ENCODE peak calls at places on chromosomes 1 and 21, in seven cellular contexts. Y is progenitor cell of endocrine pancreas, M is heart left ventricle, T is HFFc6, V is fibroblast of lung, I is fibroblast of pulmonary artery, X is cardiac muscle cell. J is an unnamed sample.

GRCh38 chr1:7422561-7422960 is 348.5 kb upstream of the VAMP3 start:
- DNase-seq in X (no peak), V (no peak), Y (no peak), M (peak), T (no peak), I (no peak), J (no peak)

GRCh38 chr1:228734881-228735801 is at the start of gene RHOU:
- DNase-seq in V (peak), Y (peak), M (peak), X (peak), I (peak), T (no peak), J (no peak)

GRCh38 chr1:175427625-175428024 is 235.0 kb upstream of the KIAA0040 start:
- DNase-seq in V (no peak), Y (no peak), M (no peak), I (no peak), T (no peak), X (no peak), J (no peak)

GRCh38 chr1:160149706-160150105 is 1.7 kb upstream of the ATP1A4 start:
- DNase-seq in I (peak), Y (no peak), V (peak), T (peak), M (no peak), X (no peak), J (no peak)

GRCh38 chr1:198929961-198930599 is 291.2 kb downstream of the PTPRC start:
- DNase-seq in T (peak), M (no peak), Y (no peak), X (no peak), I (peak), V (peak), J (no peak)

GRCh38 chr1:59393211-59394180 is 96.6 kb downstream of the FGGY start:
- DNase-seq in X (peak), V (peak), M (peak), Y (no peak), I (peak), T (peak), J (no peak)

GRCh38 chr1:34178072-34178471 is 1.4 kb downstream of the C1orf94 start:
- DNase-seq in T (no peak), Y (no peak), X (peak), M (no peak), I (no peak), V (no peak), J (no peak)

GRCh38 chr21:14603202-14603601 is 57.1 kb upstream of the SAMSN1 start:
- DNase-seq in T (peak), V (peak), Y (no peak), I (peak), X (no peak), M (no peak), J (no peak)

GRCh38 chr21:28953247-28953646 is 39.4 kb downstream of the LTN1 start:
- DNase-seq in M (no peak), I (no peak), V (no peak), T (no peak), X (no peak), Y (no peak), J (no peak)

GRCh38 chr1:88433556-88433955 is 250.5 kb upstream of the PKN2 start:
- DNase-seq in I (no peak), T (no peak), M (no peak), V (peak), X (no peak), Y (no peak), J (no peak)

GRCh38 chr1:110605901-110606783 is at the start of gene KCNA2:
- DNase-seq in I (no peak), V (peak), M (peak), X (peak), Y (peak), T (no peak), J (peak)

GRCh38 chr1:28540651-28541050 is 12.2 kb upstream of the TRNAU1AP start:
- DNase-seq in Y (no peak), I (no peak), T (no peak), V (no peak), M (no peak), X (no peak), J (no peak)

GRCh38 chr1:54384921-54385726 is 21.1 kb downstream of the SSBP3 start:
- DNase-seq in T (peak), M (no peak), I (peak), Y (no peak), X (no peak), V (peak), J (no peak)

GRCh38 chr21:29656504-29657227 is 283.1 kb downstream of the GRIK1 start:
- DNase-seq in Y (no peak), T (peak), X (no peak), M (no peak), I (peak), V (peak), J (no peak)

GRCh38 chr1:107536266-107536665 is 395.4 kb downstream of the NTNG1 start:
- DNase-seq in M (no peak), I (no peak), T (no peak), Y (no peak), V (peak), X (no peak), J (no peak)

GRCh38 chr1:183871142-183871541 is 66.2 kb downstream of the RGL1 start:
- DNase-seq in X (no peak), V (peak), Y (no peak), T (peak), I (peak), M (no peak), J (no peak)

GRCh38 chr1:115282825-115283224 is 55.2 kb downstream of the NGF start:
- DNase-seq in M (peak), Y (no peak), X (no peak), T (no peak), I (peak), V (no peak), J (no peak)

GRCh38 chr1:219188331-219188803 is 14.7 kb downstream of the LYPLAL1 start:
- DNase-seq in T (no peak), I (no peak), V (peak), X (peak), M (no peak), Y (no peak), J (no peak)

GRCh38 chr1:1005774-1006304 is 5.9 kb upstream of the HES4 start:
- DNase-seq in T (no peak), V (no peak), X (no peak), I (no peak), Y (no peak), M (no peak), J (no peak)

GRCh38 chr1:198520524-198521254 is 19.8 kb downstream of the ATP6V1G3 start:
- DNase-seq in I (no peak), T (no peak), V (peak), Y (no peak), X (no peak), M (no peak), J (no peak)

GRCh38 chr1:228289239-228289849 is 81.5 kb downstream of the OBSCN start:
- DNase-seq in I (no peak), V (no peak), Y (no peak), X (no peak), T (no peak), M (no peak), J (peak)

GRCh38 chr1:117059334-117059677 is 820 bp upstream of the TTF2 start:
- DNase-seq in T (no peak), M (peak), Y (peak), V (no peak), I (no peak), X (no peak), J (peak)

GRCh38 chr1:161172776-161173376 is 4.4 kb downstream of the B4GALT3 start:
- DNase-seq in M (peak), T (peak), Y (no peak), V (peak), X (no peak), I (peak), J (no peak)

GRCh38 chr1:161168906-161169305 is 2.7 kb downstream of the PPOX start:
- DNase-seq in M (no peak), Y (no peak), T (no peak), V (no peak), X (no peak), I (no peak), J (no peak)

GRCh38 chr1:161172349-161172748 is 5.0 kb downstream of the B4GALT3 start:
- DNase-seq in X (no peak), T (no peak), V (no peak), I (no peak), M (no peak), Y (no peak), J (no peak)

GRCh38 chr1:161171696-161172095 is 5.5 kb downstream of the PPOX start:
- DNase-seq in Y (no peak), V (no peak), X (no peak), T (no peak), I (no peak), M (no peak), J (no peak)

GRCh38 chr1:161171191-161171590 is 5.0 kb downstream of the PPOX start:
- DNase-seq in T (no peak), I (no peak), V (no peak), X (no peak), M (no peak), Y (no peak), J (no peak)
- TF ChIP-seq CTCF in T (peak), I (peak), V (peak), X (peak), M (no peak), Y (no peak), J (no peak)

GRCh38 chr1:156112276-156113137 is 2.0 kb upstream of the LMNA start:
- DNase-seq in M (no peak), T (no peak), V (peak), X (no peak), I (no peak), Y (no peak), J (no peak)

GRCh38 chr1:156108664-156109241 is 5.8 kb upstream of the LMNA start:
- DNase-seq in X (no peak), M (no peak), T (no peak), I (no peak), Y (no peak), V (no peak), J (no peak)

GRCh38 chr1:156113263-156114004 is 1.1 kb upstream of the LMNA start:
- DNase-seq in I (no peak), V (no peak), T (no peak), X (no peak), M (no peak), Y (no peak), J (no peak)

GRCh38 chr1:156110252-156110651 is 4.3 kb upstream of the LMNA start:
- DNase-seq in I (no peak), V (no peak), T (no peak), M (no peak), Y (no peak), X (no peak), J (no peak)

GRCh38 chr1:156111355-156111962 is 3.1 kb upstream of the LMNA start:
- DNase-seq in M (no peak), T (no peak), Y (no peak), X (no peak), V (peak), I (no peak), J (no peak)
- TF ChIP-seq CTCF in M (no peak), T (no peak), Y (no peak), X (no peak), V (no peak), I (no peak), J (no peak)

DNA sequence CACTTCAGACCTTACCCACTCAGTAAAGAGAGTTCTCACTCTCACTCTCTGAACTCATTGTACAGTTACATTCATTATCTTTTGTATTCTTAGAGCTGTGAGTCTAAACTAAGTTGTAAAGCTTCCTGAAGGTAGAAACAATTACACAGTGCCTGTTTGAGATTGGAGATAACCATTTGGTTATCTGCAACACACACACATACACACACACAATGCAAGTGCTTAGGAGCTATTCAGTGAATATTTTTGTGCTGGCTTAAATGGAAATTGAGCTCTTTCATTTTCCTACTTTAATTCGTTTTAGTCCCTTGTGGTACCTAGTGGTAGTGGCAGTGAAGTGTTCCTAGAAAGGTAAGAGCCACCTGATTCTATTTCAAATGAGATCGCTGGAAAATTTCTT is 19.9 kb downstream of the KPNA6 start:
- DNase-seq in T (no peak), V (no peak), I (no peak), Y (no peak), X (no peak), M (no peak), J (no peak)
- TF ChIP-seq CTCF in T (peak), V (no peak), I (no peak), Y (peak), X (no peak), M (no peak), J (no peak)

DNA sequence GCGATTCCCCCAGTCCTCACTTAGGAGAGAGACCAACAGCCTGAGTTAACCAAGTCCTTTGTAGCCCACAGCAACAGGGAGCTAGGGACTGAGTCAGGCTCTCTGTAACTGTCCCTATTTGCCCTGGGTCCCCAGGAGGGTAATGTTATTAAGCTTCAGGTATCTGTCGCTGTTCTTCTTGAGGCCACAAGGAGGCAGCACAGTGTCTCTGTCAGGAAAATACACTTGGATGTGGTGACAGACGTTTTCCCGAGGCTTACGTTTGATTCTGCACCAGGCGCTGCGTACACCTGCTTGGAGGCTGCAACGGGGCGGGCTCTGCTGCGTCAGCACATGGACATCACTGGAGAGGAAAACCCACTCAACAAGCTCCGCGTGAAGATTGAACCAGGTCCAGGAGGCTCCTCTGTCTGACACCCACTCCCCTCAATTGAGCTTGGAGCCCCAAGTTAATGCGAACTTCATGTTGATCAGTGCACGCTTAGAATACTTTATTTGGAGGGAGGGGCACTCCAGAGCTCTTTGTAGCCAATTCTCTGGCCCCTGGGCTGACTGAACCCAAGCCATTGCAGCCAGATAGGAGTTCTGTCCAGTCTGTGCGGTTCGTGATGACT is 10.7 kb upstream of the ELF3 start:
- DNase-seq in I (peak), T (peak), X (peak), Y (peak), M (no peak), V (peak), J (no peak)
- TF ChIP-seq CTCF in I (peak), T (peak), X (peak), Y (peak), M (peak), V (peak), J (no peak)

DNA sequence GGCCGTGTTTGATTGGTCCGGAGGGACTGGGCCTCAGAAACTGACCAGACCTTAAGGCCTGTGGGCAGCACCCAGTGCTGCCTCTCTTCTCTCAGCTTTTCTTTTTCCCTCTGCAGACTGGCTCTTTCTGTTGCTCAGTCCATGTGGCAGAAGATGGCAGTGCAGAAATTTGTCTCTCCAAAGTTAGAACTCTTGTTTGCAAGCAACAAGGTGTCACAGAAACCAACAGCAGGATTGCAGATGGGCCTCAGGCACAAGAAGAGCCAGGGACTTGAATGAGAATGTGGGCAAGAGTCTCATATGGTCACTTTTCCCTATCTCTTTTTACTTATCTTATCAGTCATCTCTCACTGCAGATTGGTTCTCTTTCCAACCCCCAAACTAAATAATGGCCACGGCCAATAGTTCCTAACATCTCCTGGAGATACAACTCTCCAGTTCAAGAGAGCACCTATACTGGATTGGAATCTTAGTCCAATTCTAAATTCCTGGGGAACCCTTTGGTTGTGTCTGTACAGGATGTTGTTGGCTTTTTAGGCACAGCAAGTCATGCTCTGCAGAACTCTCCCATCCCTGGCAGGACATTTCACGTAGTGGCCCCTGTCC is 95.4 kb upstream of the RALGPS2 start:
- DNase-seq in X (no peak), I (no peak), Y (no peak), V (no peak), T (no peak), M (no peak), J (no peak)
- TF ChIP-seq CTCF in X (no peak), I (no peak), Y (no peak), V (no peak), T (peak), M (no peak), J (no peak)

GRCh38 chr1:4351453-4351852 is 303.0 kb upstream of the AJAP1 start:
- DNase-seq in I (no peak), M (no peak), V (no peak), X (no peak), T (no peak), Y (no peak), J (no peak)

DNA sequence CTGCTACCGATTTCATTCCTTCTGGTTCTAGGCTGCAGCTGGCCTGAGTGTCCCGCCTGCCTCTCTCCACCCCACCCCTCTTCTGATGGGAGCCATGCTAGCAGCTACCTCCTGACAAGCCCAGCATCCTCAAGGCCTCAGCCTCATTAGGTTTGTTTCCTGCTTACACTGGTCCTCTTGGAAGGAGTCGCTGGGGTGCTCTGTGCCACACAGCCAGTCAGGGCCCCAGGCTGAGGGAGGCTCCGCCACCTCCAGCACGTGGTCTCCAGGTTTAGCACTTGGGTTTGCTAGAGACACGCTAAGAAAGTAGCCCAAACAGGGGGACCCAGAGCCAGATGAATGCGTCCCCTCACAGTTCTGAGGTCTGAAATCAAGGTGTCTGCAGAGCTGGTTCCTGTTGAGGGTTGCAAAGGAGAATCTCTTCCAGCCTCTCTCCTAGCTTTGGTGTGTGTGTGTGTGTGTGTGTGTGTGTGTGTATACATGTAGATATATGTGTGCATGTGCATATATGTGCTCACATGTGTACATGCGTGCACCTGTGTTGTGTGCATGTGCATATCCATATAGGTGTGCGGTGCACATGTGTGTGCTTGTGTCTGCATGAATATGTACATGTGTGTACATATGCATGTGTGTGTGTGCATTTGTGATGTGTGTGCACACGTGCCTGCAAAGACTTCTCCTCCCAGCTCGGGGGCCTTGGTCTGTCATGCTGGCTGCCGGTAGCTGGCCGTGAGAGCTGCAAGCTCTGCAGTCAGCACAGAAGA is 301.1 kb upstream of the AJAP1 start:
- DNase-seq in V (no peak), Y (no peak), X (no peak), I (no peak), M (no peak), T (no peak), J (no peak)
- TF ChIP-seq CTCF in V (no peak), Y (no peak), X (no peak), I (no peak), M (no peak), T (no peak), J (no peak)

GRCh38 chr1:44061857-44062256 is 30.6 kb upstream of the SLC6A9 start:
- DNase-seq in X (peak), M (no peak), Y (no peak), T (no peak), I (no peak), V (no peak), J (no peak)
- TF ChIP-seq CTCF in X (no peak), M (no peak), Y (no peak), T (no peak), I (no peak), V (no peak), J (no peak)

GRCh38 chr1:180933141-180933540 is 20.4 kb downstream of the KIAA1614 start:
- DNase-seq in T (no peak), X (peak), V (no peak), M (no peak), Y (no peak), I (no peak), J (no peak)
- TF ChIP-seq CTCF in T (no peak), X (no peak), V (no peak), M (no peak), Y (no peak), I (no peak), J (no peak)

DNA sequence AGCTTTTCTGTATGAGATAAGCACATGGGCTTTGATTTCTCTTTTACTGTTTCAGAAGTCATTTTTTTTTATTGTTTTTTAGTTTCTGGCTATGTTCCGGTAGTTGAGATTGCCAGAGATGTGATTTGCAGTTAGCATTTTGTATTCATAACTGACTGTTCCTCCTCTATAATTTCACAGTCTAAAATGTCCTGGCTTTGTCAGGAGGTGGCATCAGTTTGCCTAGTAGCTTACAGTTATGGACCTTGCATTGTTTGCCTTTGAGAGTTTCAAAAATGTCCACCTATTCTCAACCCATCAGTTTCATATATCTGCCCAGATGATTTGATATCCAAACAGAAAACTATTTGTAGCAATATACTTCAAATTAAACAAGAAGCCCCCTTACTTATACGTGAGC is 39.5 kb upstream of the ST6GALNAC3 start:
- DNase-seq in V (no peak), M (no peak), Y (no peak), T (no peak), I (peak), X (no peak), J (no peak)
- TF ChIP-seq CTCF in V (peak), M (peak), Y (peak), T (peak), I (peak), X (peak), J (no peak)

GRCh38 chr1:224897928-224898327 is 31.5 kb upstream of the DNAH14 start:
- DNase-seq in Y (no peak), X (no peak), M (no peak), I (no peak), V (no peak), T (no peak), J (no peak)

GRCh38 chr1:224896130-224896781 is 33.2 kb upstream of the DNAH14 start:
- DNase-seq in V (no peak), T (no peak), Y (no peak), X (no peak), M (no peak), I (no peak), J (no peak)

GRCh38 chr1:224897501-224897900 is 32.0 kb upstream of the DNAH14 start:
- DNase-seq in V (peak), X (no peak), M (no peak), I (no peak), T (no peak), Y (no peak), J (no peak)

GRCh38 chr1:224898937-224899336 is 30.5 kb upstream of the DNAH14 start:
- DNase-seq in T (no peak), V (no peak), M (no peak), I (no peak), Y (no peak), X (no peak), J (no peak)

GRCh38 chr1:224894915-224895314 is 34.6 kb upstream of the DNAH14 start:
- DNase-seq in T (peak), V (peak), I (peak), X (no peak), Y (no peak), M (no peak), J (no peak)
- TF ChIP-seq CTCF in T (peak), V (peak), I (peak), X (no peak), Y (peak), M (no peak), J (no peak)

J was measured in activated B cell treated with CpG ODN at 0.5 μM for 24 hours.